ENCODE peak calls at places on chromosomes 3 and 15, in four cellular contexts. M is tibial artery, H is lung, A is endothelial cell of umbilical vein. C is an unnamed sample.

GRCh38 chr3:65406470-65406869 is 632.2 kb downstream of the MAGI1 start:
- DNase-seq in M (no peak), H (no peak), A (no peak), C (no peak)

GRCh38 chr15:45242289-45242688 is 9.7 kb upstream of the SLC28A2 start:
- DNase-seq in M (no peak), H (no peak), A (no peak), C (no peak)

GRCh38 chr3:52238193-52238760 is 681 bp downstream of the TWF2 start:
- DNase-seq in M (peak; percentile 67), H (no peak), A (peak; percentile 33), C (no peak)

GRCh38 chr3:169992781-169993180 is 26.2 kb downstream of the SEC62 start:
- DNase-seq in M (no peak), H (no peak), A (no peak), C (no peak)

GRCh38 chr3:87324609-87325008 is 48.2 kb upstream of the POU1F1 start:
- DNase-seq in M (no peak), H (no peak), A (no peak), C (no peak)

GRCh38 chr15:20352241-20353200 is 189.1 kb downstream of the GOLGA6L6 start:
- DNase-seq in M (peak; percentile 63), H (no peak), A (no peak), C (no peak)

GRCh38 chr15:32993285-32993684 is 201.2 kb downstream of the FMN1 start:
- DNase-seq in M (no peak), H (no peak), A (no peak), C (no peak)

GRCh38 chr3:25904248-25904647 is 114.4 kb downstream of the OXSM start:
- DNase-seq in M (no peak), H (no peak), A (no peak), C (no peak)

GRCh38 chr15:60381148-60381788 is 16.5 kb downstream of the ANXA2 start:
- DNase-seq in M (no peak), H (no peak), A (no peak), C (no peak)
- H3K36me3 ChIP-seq in M (peaks cover 39% of the 10 kb centered on the region), H (peaks cover 23% of the 10 kb centered on the region), A (peaks cover 34% of the 10 kb centered on the region), C (no peaks in the 10 kb centered on the region)

GRCh38 chr15:43277231-43277823 is 10.6 kb upstream of the TGM5 start:
- DNase-seq in M (no peak), H (no peak), A (no peak), C (no peak)
- H3K27me3 ChIP-seq in M (peaks cover 41% of the 10 kb centered on the region), H (no peaks in the 10 kb centered on the region), A (no peaks in the 10 kb centered on the region), C (no peaks in the 10 kb centered on the region)

GRCh38 chr3:127000792-127001191 is 17.9 kb downstream of the PLXNA1 start:
- DNase-seq in M (no peak), H (no peak), A (no peak), C (no peak)

GRCh38 chr3:127001486-127002194 is 18.7 kb downstream of the PLXNA1 start:
- DNase-seq in M (no peak), H (no peak), A (no peak), C (no peak)

GRCh38 chr3:127003601-127004280 is 20.8 kb downstream of the PLXNA1 start:
- DNase-seq in M (no peak), H (no peak), A (no peak), C (no peak)

GRCh38 chr3:127003175-127003555 is 20.2 kb downstream of the PLXNA1 start:
- DNase-seq in M (no peak), H (no peak), A (no peak), C (no peak)

GRCh38 chr3:127002195-127003174 is 19.6 kb downstream of the PLXNA1 start:
- DNase-seq in M (peak; percentile 94), H (peak; percentile 89), A (peak; percentile 83), C (no peak)
- H3K4me3 ChIP-seq in M (peak overlapping the region; percentile 27), H (no peak overlapping the region), A (no peak overlapping the region), C (no peak overlapping the region)

GRCh38 chr15:72562878-72563277 is 88.7 kb downstream of the ARIH1 start:
- DNase-seq in M (no peak), H (no peak), A (no peak), C (no peak)

GRCh38 chr15:72566973-72567372 is 87.5 kb upstream of the GOLGA6B start:
- DNase-seq in M (no peak), H (no peak), A (no peak), C (no peak)
- H3K36me3 ChIP-seq in M (peaks cover 35% of the 10 kb centered on the region), H (peaks cover 1% of the 10 kb centered on the region), A (peaks cover 2% of the 10 kb centered on the region), C (peaks cover 24% of the 10 kb centered on the region)

DNA sequence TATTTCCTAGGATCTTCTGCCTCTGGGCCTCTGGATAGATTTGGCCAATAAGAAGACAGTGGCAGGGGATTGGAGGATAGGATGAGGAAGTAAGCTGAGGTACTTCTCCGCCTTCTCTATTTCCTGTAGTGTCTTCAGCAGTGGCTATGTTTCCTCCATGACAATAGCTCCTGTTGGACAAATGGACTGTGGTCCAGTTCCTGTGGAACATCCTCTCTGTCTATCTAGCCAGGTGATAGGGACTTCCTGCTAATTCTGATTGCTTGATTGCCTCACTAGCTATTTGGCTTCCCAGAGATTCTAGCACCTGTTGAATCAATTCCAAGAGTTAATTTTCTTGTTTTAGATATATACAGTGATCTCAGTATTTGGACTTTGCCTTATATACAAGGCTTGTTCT is 456.2 kb upstream of the NECTIN3 start:
- DNase-seq in M (no peak), H (no peak), A (no peak), C (no peak)
- H3K27me3 ChIP-seq in M (no peaks in the 10 kb centered on the region), H (no peaks in the 10 kb centered on the region), A (no peaks in the 10 kb centered on the region), C (no peaks in the 10 kb centered on the region)

GRCh38 chr15:80179025-80179759 is 26.4 kb downstream of the FAH start:
- DNase-seq in M (no peak), H (no peak), A (peak; percentile 91), C (no peak)
- H3K4me3 ChIP-seq in M (no peak overlapping the region), H (no peak overlapping the region), A (no peak overlapping the region), C (no peak overlapping the region)

GRCh38 chr3:94049267-94049666 is 13.4 kb downstream of the DHFR2 start:
- DNase-seq in M (no peak), H (no peak), A (no peak), C (no peak)

GRCh38 chr3:94046533-94046932 is 16.2 kb downstream of the DHFR2 start:
- DNase-seq in M (no peak), H (no peak), A (no peak), C (no peak)

DNA sequence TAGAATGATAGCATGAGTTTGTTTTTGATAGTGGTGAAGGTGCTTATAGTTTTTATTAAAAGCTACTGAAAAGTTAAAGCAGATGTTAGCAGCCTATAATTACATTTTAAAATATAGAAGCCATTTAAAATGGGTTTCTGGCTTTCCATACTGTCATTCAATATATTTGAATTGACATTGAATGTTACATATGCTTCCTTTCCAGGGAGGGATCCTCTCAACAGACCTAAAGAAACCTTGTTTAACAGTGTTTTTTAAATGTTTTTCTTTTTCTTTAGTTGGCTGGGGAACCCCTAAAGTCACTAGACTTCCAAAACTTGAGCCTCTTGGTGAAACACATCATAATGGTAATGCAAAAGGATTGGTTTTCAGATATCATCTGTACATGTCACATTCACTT is 12.2 kb downstream of the DHFR2 start:
- DNase-seq in M (no peak), H (no peak), A (no peak), C (no peak)
- H3K36me3 ChIP-seq in M (no peaks in the 10 kb centered on the region), H (no peaks in the 10 kb centered on the region), A (no peaks in the 10 kb centered on the region), C (no peaks in the 10 kb centered on the region)

DNA sequence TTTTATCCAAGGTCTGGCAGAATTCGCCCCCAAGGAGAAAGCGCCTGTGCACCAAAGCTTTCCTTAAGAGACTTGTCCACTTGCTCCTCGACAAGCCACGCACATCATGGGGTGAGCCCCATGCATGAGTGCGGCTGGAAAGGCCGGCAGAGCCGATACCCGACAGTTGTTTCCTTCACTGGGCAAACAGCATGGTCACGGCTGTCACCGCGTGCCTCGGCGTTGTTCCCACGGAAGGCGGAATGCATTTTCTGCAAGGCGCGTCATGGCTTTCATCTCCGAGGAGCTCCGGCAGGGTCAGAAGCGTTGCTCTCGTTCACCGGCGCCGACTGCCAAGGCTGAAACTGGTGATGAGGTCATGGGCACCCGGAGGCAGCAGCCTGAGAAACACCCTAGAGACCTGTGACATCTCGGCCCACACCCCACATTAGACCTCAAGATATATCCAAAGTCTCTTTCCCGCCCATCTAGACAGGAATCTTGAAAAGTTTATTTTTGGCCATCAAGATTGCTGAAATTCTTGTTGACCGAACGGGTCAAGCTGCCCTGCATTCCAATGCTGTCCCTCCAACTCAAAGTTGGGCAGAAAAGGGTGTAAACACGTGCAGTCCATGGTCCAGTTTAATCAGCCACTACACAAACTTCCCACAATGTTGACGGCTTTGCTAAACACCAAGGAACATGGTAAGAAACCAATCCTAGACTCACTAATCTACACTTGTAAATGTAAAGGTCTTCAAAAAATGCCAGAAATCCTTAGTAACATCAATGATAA is 604 bp upstream of the TJP1 start:
- DNase-seq in M (peak; percentile 93), H (peak; percentile 66), A (peak; percentile 87), C (no peak)
- H3K27me3 ChIP-seq in M (no peaks in the 10 kb centered on the region), H (no peaks in the 10 kb centered on the region), A (no peaks in the 10 kb centered on the region), C (peaks cover 45% of the 10 kb centered on the region)

GRCh38 chr3:95311272-95311671 is 1248.4 kb downstream of the NSUN3 start:
- DNase-seq in M (no peak), H (no peak), A (no peak), C (no peak)
- H3K4me3 ChIP-seq in M (no peak overlapping the region), H (no peak overlapping the region), A (no peak overlapping the region), C (no peak overlapping the region)

C was measured in CD8-positive, alpha-beta T cell.